ENCODE peak calls at places on chromosomes 3 and 15, in five cellular contexts. S is lower leg skin, E is cardiac muscle cell, Y is glutamatergic neuron, V is GM10248. T is an unnamed sample.

GRCh38 chr3:474828-475227 is 278.3 kb downstream of the CHL1 start:
- DNase-seq in V (no peak), Y (no peak), S (no peak), E (no peak), T (no peak)

GRCh38 chr3:114214542-114215341 is 22.6 kb downstream of the ZNF80 start:
- DNase-seq in E (no peak), S (no peak), Y (no peak), V (no peak), T (no peak)

GRCh38 chr3:186038360-186038759 is 70.5 kb downstream of the ETV5 start:
- DNase-seq in S (no peak), E (no peak), V (no peak), Y (no peak), T (peak)

GRCh38 chr3:66416556-66417304 is 84.1 kb downstream of the LRIG1 start:
- DNase-seq in Y (no peak), V (no peak), E (no peak), S (no peak), T (no peak)

GRCh38 chr3:161221881-161222600 is 930 bp downstream of the NMD3 start:
- DNase-seq in S (no peak), Y (no peak), V (peak), E (peak), T (no peak)

GRCh38 chr3:86995537-86995936 is 4.6 kb upstream of the VGLL3 start:
- DNase-seq in Y (no peak), E (no peak), V (no peak), S (no peak), T (no peak)

GRCh38 chr3:130341388-130341787 is 4.1 kb upstream of the COL6A5 start:
- DNase-seq in Y (no peak), E (no peak), V (no peak), S (no peak), T (no peak)

GRCh38 chr15:43244092-43244491 is 22.6 kb downstream of the TGM5 start:
- DNase-seq in E (no peak), V (no peak), S (no peak), Y (no peak), T (no peak)

GRCh38 chr15:40310001-40310959 is 2.5 kb upstream of the PLCB2 start:
- DNase-seq in V (peak), E (peak), Y (peak), S (no peak), T (no peak)

GRCh38 chr15:37109952-37110630 is 9.7 kb upstream of the MEIS2 start:
- DNase-seq in S (no peak), V (no peak), Y (peak), E (peak), T (no peak)

GRCh38 chr3:60599586-60599985 is 651.7 kb downstream of the FHIT start:
- DNase-seq in Y (no peak), S (no peak), V (no peak), E (no peak), T (no peak)

GRCh38 chr3:185216587-185216918 is 37.3 kb downstream of the EHHADH start:
- DNase-seq in Y (no peak), S (no peak), E (peak), V (no peak), T (no peak)

GRCh38 chr3:146331967-146332366 is 81.1 kb upstream of the PLSCR4 start:
- DNase-seq in Y (no peak), E (no peak), V (no peak), S (no peak), T (no peak)

GRCh38 chr3:146335386-146335785 is 84.5 kb upstream of the PLSCR4 start:
- DNase-seq in V (no peak), Y (no peak), E (no peak), S (no peak), T (no peak)

GRCh38 chr3:146337991-146338390 is 87.1 kb upstream of the PLSCR4 start:
- DNase-seq in E (no peak), V (no peak), S (no peak), Y (no peak), T (no peak)

GRCh38 chr3:146339262-146339808 is 88.4 kb upstream of the PLSCR4 start:
- DNase-seq in S (no peak), E (no peak), V (no peak), Y (no peak), T (no peak)

DNA sequence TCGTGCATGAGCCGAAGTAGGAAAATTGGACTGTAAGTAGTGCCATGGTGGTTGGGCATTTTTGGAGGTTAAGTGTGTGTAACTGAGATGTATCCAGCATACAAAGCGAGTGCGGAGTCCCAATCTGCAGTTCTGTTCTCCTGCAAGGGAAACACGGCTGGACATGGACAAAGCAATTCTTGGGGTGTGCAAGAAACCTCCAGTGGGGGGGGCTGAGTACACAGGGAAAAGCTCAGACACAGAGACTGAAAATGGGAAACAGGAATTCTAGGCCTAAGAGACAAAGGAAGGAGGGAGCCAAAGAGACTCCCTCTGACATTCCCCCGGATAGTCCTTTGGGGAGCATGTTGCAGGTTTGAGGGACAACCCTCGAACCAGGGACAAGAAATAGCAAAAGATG is 83.2 kb upstream of the PLSCR4 start:
- DNase-seq in V (no peak), Y (no peak), S (no peak), E (no peak), T (no peak)
- TF ChIP-seq CTCF in V (peak), Y (no peak), S (no peak), E (peak), T (peak)

DNA sequence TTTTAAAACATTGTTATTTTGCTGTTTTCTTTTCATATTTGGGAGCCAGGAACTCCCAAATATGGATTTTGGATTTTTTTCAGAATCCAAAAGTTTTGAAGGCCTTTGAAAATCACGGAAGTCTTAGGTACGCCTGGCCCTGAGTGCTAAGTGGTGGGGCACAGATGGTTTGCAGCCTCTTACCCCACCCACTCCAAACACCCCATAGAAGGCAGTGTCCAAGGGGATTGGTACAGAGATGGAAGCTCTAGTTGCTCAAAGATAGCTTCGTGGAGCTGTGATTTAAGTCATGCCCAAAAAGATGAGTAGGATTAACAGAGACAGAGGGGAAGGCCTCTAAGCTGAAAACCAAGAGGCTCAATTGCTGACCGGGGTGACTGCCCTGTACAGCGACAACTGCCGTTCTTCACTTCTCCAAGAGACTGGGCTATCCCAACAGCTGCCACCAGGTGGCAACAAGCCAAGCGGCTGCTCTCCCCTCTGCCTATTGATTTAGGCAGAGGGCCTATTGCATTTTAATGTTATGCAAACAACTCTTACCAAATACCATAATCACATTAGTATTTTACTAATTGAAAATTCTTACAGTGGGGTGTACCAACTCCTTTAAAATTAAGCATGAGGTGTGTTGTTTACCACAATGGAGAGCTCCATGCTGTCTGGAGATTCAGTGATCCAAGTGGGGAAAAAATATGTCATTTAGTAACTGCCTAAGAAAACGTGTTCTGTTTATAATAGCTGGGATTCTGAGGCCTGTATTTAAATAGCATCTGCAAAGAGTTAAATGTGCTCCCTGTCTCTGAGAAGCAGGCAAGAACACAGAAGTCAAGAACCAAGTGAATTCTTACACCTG is 64.0 kb upstream of the C15orf61 start:
- DNase-seq in V (peak), S (peak), E (peak), Y (peak), T (peak)
- TF ChIP-seq CTCF in V (peak), S (no peak), E (peak), Y (peak), T (peak)

DNA sequence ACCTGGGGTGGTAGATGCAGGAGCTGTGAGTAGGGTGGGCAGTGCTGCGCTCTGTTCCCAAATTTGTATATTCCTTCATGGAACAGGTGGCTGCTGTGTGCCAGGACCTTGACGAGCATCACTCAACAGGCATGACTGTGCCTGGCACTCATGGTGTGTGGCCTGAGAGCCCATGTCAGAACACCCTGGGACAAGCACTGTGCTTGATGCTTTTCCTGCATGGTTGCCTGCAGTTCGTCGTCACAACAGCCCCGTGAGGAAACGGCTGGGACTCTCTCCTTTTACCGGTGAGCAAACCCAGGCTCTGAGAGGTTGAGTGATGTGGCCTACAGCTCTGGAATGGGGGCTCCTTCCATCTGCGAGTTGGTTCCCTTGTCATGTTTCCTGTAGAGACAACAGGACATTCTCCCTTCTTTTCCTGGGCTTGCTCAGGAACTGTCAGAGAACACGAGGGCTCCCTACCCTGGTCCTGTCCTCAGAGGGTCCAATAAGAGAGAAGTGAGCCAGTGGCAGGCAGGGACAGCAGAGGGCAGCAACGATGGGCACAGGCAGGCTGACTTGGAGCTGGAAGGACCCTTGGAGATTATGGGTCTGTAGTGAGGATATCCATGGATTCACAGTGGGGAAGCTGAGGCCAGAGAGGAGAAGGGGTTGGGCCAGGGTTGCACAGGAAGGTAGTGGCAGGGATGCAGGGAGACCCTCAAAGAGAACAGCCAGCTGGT is 37.4 kb downstream of the PRKCD start:
- DNase-seq in Y (no peak), S (no peak), V (no peak), E (peak), T (no peak)
- TF ChIP-seq CTCF in Y (no peak), S (no peak), V (no peak), E (peak), T (peak)

GRCh38 chr3:167862104-167862785 is 126.7 kb downstream of the SERPINI1 start:
- DNase-seq in E (no peak), S (no peak), Y (no peak), V (no peak), T (no peak)
- TF ChIP-seq CTCF in E (no peak), S (no peak), Y (no peak), V (no peak), T (no peak)

DNA sequence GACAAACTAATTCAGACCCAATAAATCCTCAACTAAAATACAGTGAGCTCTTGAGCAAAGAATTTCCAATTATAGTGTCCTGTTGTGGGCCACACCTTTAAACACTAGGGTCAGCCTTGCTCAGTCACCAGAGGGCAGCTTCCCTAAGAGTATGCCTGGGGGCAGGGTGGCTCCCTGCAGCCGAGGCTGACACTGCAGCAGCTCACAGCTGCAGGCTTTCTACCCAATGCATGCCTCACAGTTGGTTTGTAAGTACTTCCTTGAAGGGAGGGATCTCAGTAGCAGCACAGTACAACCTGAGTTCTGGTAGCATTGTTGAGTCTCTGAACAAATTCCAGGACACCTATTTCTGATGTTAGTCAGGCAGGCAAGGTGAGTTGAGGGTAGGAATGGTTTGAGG is 335.6 kb downstream of the TUSC7 start:
- DNase-seq in V (no peak), Y (peak), E (peak), S (no peak), T (no peak)
- TF ChIP-seq CTCF in V (no peak), Y (no peak), E (no peak), S (no peak), T (no peak)

T was measured in osteocyte.